ENCODE peak calls at places on chromosomes 1 and 21, in six cellular contexts. One of them, this sample, is unnamed.

GRCh38 chr1:200172311-200172710 is 144.8 kb downstream of the NR5A2 start:
- ATAC-seq in PC-3: peak
- ATAC-seq in T-cell: no peak
- ATAC-seq in HepG2: no peak
- ATAC-seq in activated naive CD8-positive, alpha-beta T cell treated with anti-CD3 and anti-CD28 coated beads, Interleukin-2, amount 50 U/mL, for 24 hours: no peak
- ATAC-seq in naive thymus-derived CD8-positive, alpha-beta T cell: no peak
- ATAC-seq in this sample: no peak

GRCh38 chr1:216521477-216521876 is 98.2 kb upstream of the USH2A start:
- ATAC-seq in activated naive CD8-positive, alpha-beta T cell treated with anti-CD3 and anti-CD28 coated beads, Interleukin-2, amount 50 U/mL, for 24 hours: no peak
- ATAC-seq in PC-3: no peak
- ATAC-seq in HepG2: no peak
- ATAC-seq in T-cell: no peak
- ATAC-seq in naive thymus-derived CD8-positive, alpha-beta T cell: no peak
- ATAC-seq in this sample: no peak

GRCh38 chr1:85697895-85698294 is 10.3 kb downstream of the ZNHIT6 start:
- ATAC-seq in T-cell: no peak
- ATAC-seq in naive thymus-derived CD8-positive, alpha-beta T cell: no peak
- ATAC-seq in activated naive CD8-positive, alpha-beta T cell treated with anti-CD3 and anti-CD28 coated beads, Interleukin-2, amount 50 U/mL, for 24 hours: no peak
- ATAC-seq in HepG2: no peak
- ATAC-seq in PC-3: no peak
- ATAC-seq in this sample: no peak

GRCh38 chr1:101314244-101314643 is 77.4 kb downstream of the S1PR1 start:
- ATAC-seq in PC-3: peak
- ATAC-seq in T-cell: no peak
- ATAC-seq in activated naive CD8-positive, alpha-beta T cell treated with anti-CD3 and anti-CD28 coated beads, Interleukin-2, amount 50 U/mL, for 24 hours: peak
- ATAC-seq in naive thymus-derived CD8-positive, alpha-beta T cell: no peak
- ATAC-seq in HepG2: no peak
- ATAC-seq in this sample: peak

GRCh38 chr1:41612953-41613352 is 128.5 kb upstream of the EDN2 start:
- ATAC-seq in activated naive CD8-positive, alpha-beta T cell treated with anti-CD3 and anti-CD28 coated beads, Interleukin-2, amount 50 U/mL, for 24 hours: no peak
- ATAC-seq in naive thymus-derived CD8-positive, alpha-beta T cell: no peak
- ATAC-seq in HepG2: no peak
- ATAC-seq in PC-3: no peak
- ATAC-seq in T-cell: no peak
- ATAC-seq in this sample: peak

GRCh38 chr1:186865861-186866260 is 37.1 kb downstream of the PLA2G4A start:
- ATAC-seq in T-cell: no peak
- ATAC-seq in PC-3: no peak
- ATAC-seq in HepG2: no peak
- ATAC-seq in activated naive CD8-positive, alpha-beta T cell treated with anti-CD3 and anti-CD28 coated beads, Interleukin-2, amount 50 U/mL, for 24 hours: no peak
- ATAC-seq in naive thymus-derived CD8-positive, alpha-beta T cell: no peak
- ATAC-seq in this sample: peak

GRCh38 chr1:16300436-16300835 is 51.8 kb downstream of the FBXO42 start:
- ATAC-seq in PC-3: peak
- ATAC-seq in naive thymus-derived CD8-positive, alpha-beta T cell: no peak
- ATAC-seq in T-cell: no peak
- ATAC-seq in HepG2: no peak
- ATAC-seq in activated naive CD8-positive, alpha-beta T cell treated with anti-CD3 and anti-CD28 coated beads, Interleukin-2, amount 50 U/mL, for 24 hours: no peak
- ATAC-seq in this sample: peak

GRCh38 chr1:162663589-162664030 is 31.3 kb downstream of the DDR2 start:
- ATAC-seq in T-cell: no peak
- ATAC-seq in activated naive CD8-positive, alpha-beta T cell treated with anti-CD3 and anti-CD28 coated beads, Interleukin-2, amount 50 U/mL, for 24 hours: no peak
- ATAC-seq in naive thymus-derived CD8-positive, alpha-beta T cell: no peak
- ATAC-seq in PC-3: no peak
- ATAC-seq in HepG2: no peak
- ATAC-seq in this sample: no peak

GRCh38 chr1:21257431-21258135 is 32.7 kb downstream of the ECE1 start:
- ATAC-seq in HepG2: no peak
- ATAC-seq in T-cell: no peak
- ATAC-seq in naive thymus-derived CD8-positive, alpha-beta T cell: no peak
- ATAC-seq in PC-3: no peak
- ATAC-seq in activated naive CD8-positive, alpha-beta T cell treated with anti-CD3 and anti-CD28 coated beads, Interleukin-2, amount 50 U/mL, for 24 hours: no peak
- ATAC-seq in this sample: peak

GRCh38 chr1:159203621-159204020 is 1.1 kb upstream of the ACKR1 start:
- ATAC-seq in activated naive CD8-positive, alpha-beta T cell treated with anti-CD3 and anti-CD28 coated beads, Interleukin-2, amount 50 U/mL, for 24 hours: no peak
- ATAC-seq in naive thymus-derived CD8-positive, alpha-beta T cell: no peak
- ATAC-seq in PC-3: no peak
- ATAC-seq in T-cell: no peak
- ATAC-seq in HepG2: no peak
- ATAC-seq in this sample: no peak

GRCh38 chr1:172837816-172838680 is 179.1 kb downstream of the FASLG start:
- ATAC-seq in HepG2: no peak
- ATAC-seq in activated naive CD8-positive, alpha-beta T cell treated with anti-CD3 and anti-CD28 coated beads, Interleukin-2, amount 50 U/mL, for 24 hours: peak
- ATAC-seq in naive thymus-derived CD8-positive, alpha-beta T cell: peak
- ATAC-seq in PC-3: peak
- ATAC-seq in T-cell: peak
- ATAC-seq in this sample: peak

GRCh38 chr1:52670599-52670998 is 27.5 kb downstream of the COA7 start:
- ATAC-seq in HepG2: no peak
- ATAC-seq in PC-3: no peak
- ATAC-seq in T-cell: no peak
- ATAC-seq in activated naive CD8-positive, alpha-beta T cell treated with anti-CD3 and anti-CD28 coated beads, Interleukin-2, amount 50 U/mL, for 24 hours: no peak
- ATAC-seq in naive thymus-derived CD8-positive, alpha-beta T cell: no peak
- ATAC-seq in this sample: no peak

GRCh38 chr1:94807742-94808491 is 12.2 kb upstream of the SLC44A3 start:
- ATAC-seq in naive thymus-derived CD8-positive, alpha-beta T cell: peak
- ATAC-seq in T-cell: peak
- ATAC-seq in PC-3: no peak
- ATAC-seq in HepG2: peak
- ATAC-seq in activated naive CD8-positive, alpha-beta T cell treated with anti-CD3 and anti-CD28 coated beads, Interleukin-2, amount 50 U/mL, for 24 hours: peak
- ATAC-seq in this sample: no peak

GRCh38 chr1:220813013-220813412 is 26.3 kb downstream of the MTARC1 start:
- ATAC-seq in PC-3: no peak
- ATAC-seq in naive thymus-derived CD8-positive, alpha-beta T cell: no peak
- ATAC-seq in HepG2: no peak
- ATAC-seq in T-cell: no peak
- ATAC-seq in activated naive CD8-positive, alpha-beta T cell treated with anti-CD3 and anti-CD28 coated beads, Interleukin-2, amount 50 U/mL, for 24 hours: no peak
- ATAC-seq in this sample: no peak

GRCh38 chr1:201820413-201820812 is 8.5 kb upstream of the IPO9 start:
- ATAC-seq in T-cell: no peak
- ATAC-seq in activated naive CD8-positive, alpha-beta T cell treated with anti-CD3 and anti-CD28 coated beads, Interleukin-2, amount 50 U/mL, for 24 hours: no peak
- ATAC-seq in HepG2: no peak
- ATAC-seq in PC-3: no peak
- ATAC-seq in naive thymus-derived CD8-positive, alpha-beta T cell: no peak
- ATAC-seq in this sample: no peak

GRCh38 chr21:43982489-43983078 is 29.5 kb upstream of the TRAPPC10 start:
- ATAC-seq in activated naive CD8-positive, alpha-beta T cell treated with anti-CD3 and anti-CD28 coated beads, Interleukin-2, amount 50 U/mL, for 24 hours: no peak
- ATAC-seq in HepG2: no peak
- ATAC-seq in PC-3: no peak
- ATAC-seq in T-cell: no peak
- ATAC-seq in naive thymus-derived CD8-positive, alpha-beta T cell: no peak
- ATAC-seq in this sample: no peak

GRCh38 chr1:115536279-115536816 is 105.4 kb upstream of the VANGL1 start:
- ATAC-seq in activated naive CD8-positive, alpha-beta T cell treated with anti-CD3 and anti-CD28 coated beads, Interleukin-2, amount 50 U/mL, for 24 hours: no peak
- ATAC-seq in T-cell: no peak
- ATAC-seq in HepG2: no peak
- ATAC-seq in naive thymus-derived CD8-positive, alpha-beta T cell: no peak
- ATAC-seq in PC-3: no peak
- ATAC-seq in this sample: no peak

GRCh38 chr1:37473431-37474050 is 839 bp upstream of the ZC3H12A start:
- ATAC-seq in naive thymus-derived CD8-positive, alpha-beta T cell: peak
- ATAC-seq in PC-3: no peak
- ATAC-seq in HepG2: peak
- ATAC-seq in T-cell: peak
- ATAC-seq in activated naive CD8-positive, alpha-beta T cell treated with anti-CD3 and anti-CD28 coated beads, Interleukin-2, amount 50 U/mL, for 24 hours: peak
- ATAC-seq in this sample: peak

GRCh38 chr1:36542962-36543515 is 60.3 kb upstream of the CSF3R start:
- ATAC-seq in naive thymus-derived CD8-positive, alpha-beta T cell: no peak
- ATAC-seq in T-cell: no peak
- ATAC-seq in PC-3: no peak
- ATAC-seq in HepG2: peak
- ATAC-seq in activated naive CD8-positive, alpha-beta T cell treated with anti-CD3 and anti-CD28 coated beads, Interleukin-2, amount 50 U/mL, for 24 hours: no peak
- ATAC-seq in this sample: no peak

GRCh38 chr1:20662110-20662475 is 924 bp upstream of the DDOST start:
- ATAC-seq in PC-3: no peak
- ATAC-seq in T-cell: no peak
- ATAC-seq in naive thymus-derived CD8-positive, alpha-beta T cell: no peak
- ATAC-seq in activated naive CD8-positive, alpha-beta T cell treated with anti-CD3 and anti-CD28 coated beads, Interleukin-2, amount 50 U/mL, for 24 hours: no peak
- ATAC-seq in HepG2: peak
- ATAC-seq in this sample: no peak

GRCh38 chr1:54500030-54500389 is 48.0 kb upstream of the ACOT11 start:
- ATAC-seq in T-cell: no peak
- ATAC-seq in HepG2: peak
- ATAC-seq in PC-3: peak
- ATAC-seq in naive thymus-derived CD8-positive, alpha-beta T cell: no peak
- ATAC-seq in activated naive CD8-positive, alpha-beta T cell treated with anti-CD3 and anti-CD28 coated beads, Interleukin-2, amount 50 U/mL, for 24 hours: no peak
- ATAC-seq in this sample: peak

GRCh38 chr1:116841569-116842364 is 67.9 kb upstream of the PTGFRN start:
- ATAC-seq in PC-3: no peak
- ATAC-seq in HepG2: no peak
- ATAC-seq in T-cell: no peak
- ATAC-seq in naive thymus-derived CD8-positive, alpha-beta T cell: no peak
- ATAC-seq in activated naive CD8-positive, alpha-beta T cell treated with anti-CD3 and anti-CD28 coated beads, Interleukin-2, amount 50 U/mL, for 24 hours: no peak
- ATAC-seq in this sample: no peak

GRCh38 chr21:46056450-46056903 is 41.4 kb upstream of the COL6A2 start:
- ATAC-seq in activated naive CD8-positive, alpha-beta T cell treated with anti-CD3 and anti-CD28 coated beads, Interleukin-2, amount 50 U/mL, for 24 hours: peak
- ATAC-seq in naive thymus-derived CD8-positive, alpha-beta T cell: no peak
- ATAC-seq in T-cell: peak
- ATAC-seq in PC-3: no peak
- ATAC-seq in HepG2: no peak
- ATAC-seq in this sample: no peak

GRCh38 chr1:185693654-185694053 is 40.5 kb upstream of the HMCN1 start:
- ATAC-seq in HepG2: no peak
- ATAC-seq in activated naive CD8-positive, alpha-beta T cell treated with anti-CD3 and anti-CD28 coated beads, Interleukin-2, amount 50 U/mL, for 24 hours: no peak
- ATAC-seq in T-cell: peak
- ATAC-seq in naive thymus-derived CD8-positive, alpha-beta T cell: peak
- ATAC-seq in PC-3: no peak
- ATAC-seq in this sample: no peak

GRCh38 chr21:33968082-33968997 is 52.7 kb upstream of the ATP5PO start:
- ATAC-seq in naive thymus-derived CD8-positive, alpha-beta T cell: peak
- ATAC-seq in activated naive CD8-positive, alpha-beta T cell treated with anti-CD3 and anti-CD28 coated beads, Interleukin-2, amount 50 U/mL, for 24 hours: peak
- ATAC-seq in HepG2: peak
- ATAC-seq in PC-3: peak
- ATAC-seq in T-cell: peak
- ATAC-seq in this sample: peak

GRCh38 chr1:109712321-109712864 is 342 bp downstream of the GSTM5 start:
- ATAC-seq in T-cell: no peak
- ATAC-seq in naive thymus-derived CD8-positive, alpha-beta T cell: no peak
- ATAC-seq in activated naive CD8-positive, alpha-beta T cell treated with anti-CD3 and anti-CD28 coated beads, Interleukin-2, amount 50 U/mL, for 24 hours: peak
- ATAC-seq in PC-3: no peak
- ATAC-seq in HepG2: no peak
- ATAC-seq in this sample: no peak

GRCh38 chr1:3471356-3472087 is 17.1 kb downstream of the ARHGEF16 start:
- ATAC-seq in T-cell: no peak
- ATAC-seq in HepG2: peak
- ATAC-seq in PC-3: peak
- ATAC-seq in activated naive CD8-positive, alpha-beta T cell treated with anti-CD3 and anti-CD28 coated beads, Interleukin-2, amount 50 U/mL, for 24 hours: no peak
- ATAC-seq in naive thymus-derived CD8-positive, alpha-beta T cell: no peak
- ATAC-seq in this sample: peak

GRCh38 chr1:161251579-161251978 is 7.0 kb upstream of the PCP4L1 start:
- ATAC-seq in activated naive CD8-positive, alpha-beta T cell treated with anti-CD3 and anti-CD28 coated beads, Interleukin-2, amount 50 U/mL, for 24 hours: no peak
- ATAC-seq in PC-3: no peak
- ATAC-seq in naive thymus-derived CD8-positive, alpha-beta T cell: no peak
- ATAC-seq in HepG2: no peak
- ATAC-seq in T-cell: no peak
- ATAC-seq in this sample: no peak

GRCh38 chr1:6587261-6588005 is 7.6 kb downstream of the ZBTB48 start:
- ATAC-seq in activated naive CD8-positive, alpha-beta T cell treated with anti-CD3 and anti-CD28 coated beads, Interleukin-2, amount 50 U/mL, for 24 hours: no peak
- ATAC-seq in HepG2: peak
- ATAC-seq in T-cell: no peak
- ATAC-seq in naive thymus-derived CD8-positive, alpha-beta T cell: no peak
- ATAC-seq in PC-3: peak
- ATAC-seq in this sample: peak

GRCh38 chr1:19074902-19075721 is 118.6 kb upstream of the IFFO2 start:
- ATAC-seq in activated naive CD8-positive, alpha-beta T cell treated with anti-CD3 and anti-CD28 coated beads, Interleukin-2, amount 50 U/mL, for 24 hours: no peak
- ATAC-seq in naive thymus-derived CD8-positive, alpha-beta T cell: peak
- ATAC-seq in HepG2: no peak
- ATAC-seq in T-cell: peak
- ATAC-seq in PC-3: peak
- ATAC-seq in this sample: peak

GRCh38 chr1:85550784-85551516 is 29.6 kb upstream of the CCN1 start:
- ATAC-seq in activated naive CD8-positive, alpha-beta T cell treated with anti-CD3 and anti-CD28 coated beads, Interleukin-2, amount 50 U/mL, for 24 hours: no peak
- ATAC-seq in naive thymus-derived CD8-positive, alpha-beta T cell: no peak
- ATAC-seq in PC-3: peak
- ATAC-seq in HepG2: no peak
- ATAC-seq in T-cell: no peak
- ATAC-seq in this sample: peak

GRCh38 chr1:213934642-213935041 is 53.1 kb upstream of the PROX1 start:
- ATAC-seq in T-cell: no peak
- ATAC-seq in naive thymus-derived CD8-positive, alpha-beta T cell: no peak
- ATAC-seq in PC-3: no peak
- ATAC-seq in activated naive CD8-positive, alpha-beta T cell treated with anti-CD3 and anti-CD28 coated beads, Interleukin-2, amount 50 U/mL, for 24 hours: no peak
- ATAC-seq in HepG2: no peak
- ATAC-seq in this sample: no peak

GRCh38 chr1:115727706-115728249 is 40.7 kb downstream of the CASQ2 start:
- ATAC-seq in PC-3: no peak
- ATAC-seq in T-cell: no peak
- ATAC-seq in activated naive CD8-positive, alpha-beta T cell treated with anti-CD3 and anti-CD28 coated beads, Interleukin-2, amount 50 U/mL, for 24 hours: no peak
- ATAC-seq in naive thymus-derived CD8-positive, alpha-beta T cell: no peak
- ATAC-seq in HepG2: peak
- ATAC-seq in this sample: peak

GRCh38 chr1:155208406-155208655 is 164 bp upstream of the MTX1 start:
- ATAC-seq in PC-3: no peak
- ATAC-seq in naive thymus-derived CD8-positive, alpha-beta T cell: no peak
- ATAC-seq in HepG2: peak
- ATAC-seq in T-cell: no peak
- ATAC-seq in activated naive CD8-positive, alpha-beta T cell treated with anti-CD3 and anti-CD28 coated beads, Interleukin-2, amount 50 U/mL, for 24 hours: peak
- ATAC-seq in this sample: no peak

GRCh38 chr1:53195913-53196484 is 625 bp upstream of the CPT2 start:
- ATAC-seq in activated naive CD8-positive, alpha-beta T cell treated with anti-CD3 and anti-CD28 coated beads, Interleukin-2, amount 50 U/mL, for 24 hours: peak
- ATAC-seq in PC-3: peak
- ATAC-seq in naive thymus-derived CD8-positive, alpha-beta T cell: peak
- ATAC-seq in HepG2: peak
- ATAC-seq in T-cell: peak
- ATAC-seq in this sample: peak

This sample was measured in esophagus mucosa.